ENCODE peak calls at places on chromosomes 16 and 17, in seven cellular contexts. One of them, this sample, is unnamed.

GRCh38 chr17:11898526-11899235 is 98.6 kb downstream of the ZNF18 start:
- DNase-seq in endodermal cell: peak
- DNase-seq in cardiac muscle cell: no peak
- DNase-seq in adipocyte: no peak
- DNase-seq in HFF-Myc: no peak
- DNase-seq in mesendoderm: no peak
- DNase-seq in foreskin fibroblast: no peak
- DNase-seq in this sample: no peak

GRCh38 chr16:85746431-85747227 is 4.3 kb downstream of the C16orf74 start:
- DNase-seq in endodermal cell: peak
- DNase-seq in cardiac muscle cell: no peak
- DNase-seq in adipocyte: no peak
- DNase-seq in HFF-Myc: no peak
- DNase-seq in mesendoderm: peak
- DNase-seq in foreskin fibroblast: peak
- DNase-seq in this sample: no peak

GRCh38 chr16:3769942-3770341 is 52.6 kb upstream of the TRAP1 start:
- DNase-seq in endodermal cell: peak
- DNase-seq in cardiac muscle cell: no peak
- DNase-seq in adipocyte: no peak
- DNase-seq in HFF-Myc: no peak
- DNase-seq in mesendoderm: no peak
- DNase-seq in foreskin fibroblast: no peak
- DNase-seq in this sample: no peak

GRCh38 chr17:39578272-39578671 is 29.4 kb downstream of the NEUROD2 start:
- DNase-seq in endodermal cell: no peak
- DNase-seq in cardiac muscle cell: no peak
- DNase-seq in adipocyte: no peak
- DNase-seq in HFF-Myc: no peak
- DNase-seq in mesendoderm: no peak
- DNase-seq in foreskin fibroblast: no peak
- DNase-seq in this sample: no peak

GRCh38 chr16:83068686-83069085 is 441.9 kb downstream of the CDH13 start:
- DNase-seq in endodermal cell: no peak
- DNase-seq in cardiac muscle cell: no peak
- DNase-seq in adipocyte: peak
- DNase-seq in HFF-Myc: peak
- DNase-seq in mesendoderm: no peak
- DNase-seq in foreskin fibroblast: peak
- DNase-seq in this sample: no peak

GRCh38 chr17:40456396-40456951 is 13.2 kb downstream of the IGFBP4 start:
- DNase-seq in endodermal cell: no peak
- DNase-seq in cardiac muscle cell: no peak
- DNase-seq in adipocyte: peak
- DNase-seq in HFF-Myc: no peak
- DNase-seq in mesendoderm: no peak
- DNase-seq in foreskin fibroblast: peak
- DNase-seq in this sample: no peak

GRCh38 chr16:68353366-68353765 is 42.5 kb downstream of the PRMT7 start:
- DNase-seq in endodermal cell: no peak
- DNase-seq in cardiac muscle cell: no peak
- DNase-seq in adipocyte: no peak
- DNase-seq in HFF-Myc: no peak
- DNase-seq in mesendoderm: no peak
- DNase-seq in foreskin fibroblast: no peak
- DNase-seq in this sample: no peak

GRCh38 chr16:64948056-64948455 is 173.8 kb downstream of the CDH11 start:
- DNase-seq in endodermal cell: no peak
- DNase-seq in cardiac muscle cell: no peak
- DNase-seq in adipocyte: no peak
- DNase-seq in HFF-Myc: no peak
- DNase-seq in mesendoderm: no peak
- DNase-seq in foreskin fibroblast: no peak
- DNase-seq in this sample: no peak

GRCh38 chr17:41618341-41619161 is 5.8 kb downstream of the KRT17 start:
- DNase-seq in endodermal cell: peak
- DNase-seq in cardiac muscle cell: no peak
- DNase-seq in adipocyte: no peak
- DNase-seq in HFF-Myc: no peak
- DNase-seq in mesendoderm: no peak
- DNase-seq in foreskin fibroblast: no peak
- DNase-seq in this sample: no peak

GRCh38 chr16:84952335-84953050 is 58.8 kb downstream of the ZDHHC7 start:
- DNase-seq in endodermal cell: peak
- DNase-seq in cardiac muscle cell: peak
- DNase-seq in adipocyte: peak
- DNase-seq in HFF-Myc: peak
- DNase-seq in mesendoderm: peak
- DNase-seq in foreskin fibroblast: peak
- DNase-seq in this sample: no peak

GRCh38 chr17:55117063-55117611 is 147.6 kb upstream of the HLF start:
- DNase-seq in endodermal cell: no peak
- DNase-seq in cardiac muscle cell: no peak
- DNase-seq in adipocyte: no peak
- DNase-seq in HFF-Myc: no peak
- DNase-seq in mesendoderm: no peak
- DNase-seq in foreskin fibroblast: no peak
- DNase-seq in this sample: no peak

GRCh38 chr16:28845173-28846079 is 722 bp downstream of the TUFM start:
- DNase-seq in endodermal cell: peak
- DNase-seq in cardiac muscle cell: peak
- DNase-seq in adipocyte: peak
- DNase-seq in HFF-Myc: no peak
- DNase-seq in mesendoderm: peak
- DNase-seq in foreskin fibroblast: peak
- DNase-seq in this sample: no peak

GRCh38 chr16:57964157-57964700 is 6.7 kb downstream of the CNGB1 start:
- DNase-seq in endodermal cell: no peak
- DNase-seq in cardiac muscle cell: no peak
- DNase-seq in adipocyte: no peak
- DNase-seq in HFF-Myc: no peak
- DNase-seq in mesendoderm: no peak
- DNase-seq in foreskin fibroblast: no peak
- DNase-seq in this sample: no peak

GRCh38 chr16:58501242-58502131 is 1.5 kb downstream of the NDRG4 start:
- DNase-seq in endodermal cell: peak
- DNase-seq in cardiac muscle cell: peak
- DNase-seq in adipocyte: peak
- DNase-seq in HFF-Myc: no peak
- DNase-seq in mesendoderm: peak
- DNase-seq in foreskin fibroblast: no peak
- DNase-seq in this sample: no peak

GRCh38 chr17:66508896-66509843 is 206.8 kb downstream of the PRKCA start:
- DNase-seq in endodermal cell: no peak
- DNase-seq in cardiac muscle cell: no peak
- DNase-seq in adipocyte: peak
- DNase-seq in HFF-Myc: no peak
- DNase-seq in mesendoderm: no peak
- DNase-seq in foreskin fibroblast: peak
- DNase-seq in this sample: no peak

GRCh38 chr16:3564889-3565141 is 12.4 kb downstream of the NLRC3 start:
- DNase-seq in endodermal cell: no peak
- DNase-seq in cardiac muscle cell: no peak
- DNase-seq in adipocyte: no peak
- DNase-seq in HFF-Myc: no peak
- DNase-seq in mesendoderm: no peak
- DNase-seq in foreskin fibroblast: no peak
- DNase-seq in this sample: no peak

GRCh38 chr17:37148171-37148570 is 199.4 kb downstream of the AATF start:
- DNase-seq in endodermal cell: no peak
- DNase-seq in cardiac muscle cell: no peak
- DNase-seq in adipocyte: no peak
- DNase-seq in HFF-Myc: no peak
- DNase-seq in mesendoderm: no peak
- DNase-seq in foreskin fibroblast: peak
- DNase-seq in this sample: no peak

GRCh38 chr16:82195917-82196494 is 26.0 kb upstream of the MPHOSPH6 start:
- DNase-seq in endodermal cell: no peak
- DNase-seq in cardiac muscle cell: no peak
- DNase-seq in adipocyte: peak
- DNase-seq in HFF-Myc: no peak
- DNase-seq in mesendoderm: no peak
- DNase-seq in foreskin fibroblast: peak
- DNase-seq in this sample: no peak

GRCh38 chr17:36001109-36001735 is at the start of gene CCL15:
- DNase-seq in endodermal cell: no peak
- DNase-seq in cardiac muscle cell: no peak
- DNase-seq in adipocyte: no peak
- DNase-seq in HFF-Myc: no peak
- DNase-seq in mesendoderm: no peak
- DNase-seq in foreskin fibroblast: no peak
- DNase-seq in this sample: no peak

GRCh38 chr17:82502207-82502606 is 17.3 kb upstream of the FOXK2 start:
- DNase-seq in endodermal cell: no peak
- DNase-seq in cardiac muscle cell: no peak
- DNase-seq in adipocyte: no peak
- DNase-seq in HFF-Myc: no peak
- DNase-seq in mesendoderm: no peak
- DNase-seq in foreskin fibroblast: peak
- DNase-seq in this sample: peak

GRCh38 chr16:50400967-50401348 is 32.2 kb upstream of the BRD7 start:
- DNase-seq in endodermal cell: no peak
- DNase-seq in cardiac muscle cell: no peak
- DNase-seq in adipocyte: no peak
- DNase-seq in HFF-Myc: no peak
- DNase-seq in mesendoderm: no peak
- DNase-seq in foreskin fibroblast: no peak
- DNase-seq in this sample: no peak

GRCh38 chr17:73560661-73561060 is 83.6 kb downstream of the SDK2 start:
- DNase-seq in endodermal cell: peak
- DNase-seq in cardiac muscle cell: no peak
- DNase-seq in adipocyte: no peak
- DNase-seq in HFF-Myc: no peak
- DNase-seq in mesendoderm: peak
- DNase-seq in foreskin fibroblast: no peak
- DNase-seq in this sample: no peak

GRCh38 chr17:4162366-4162765 is 19.4 kb downstream of the CYB5D2 start:
- DNase-seq in endodermal cell: peak
- DNase-seq in cardiac muscle cell: no peak
- DNase-seq in adipocyte: peak
- DNase-seq in HFF-Myc: no peak
- DNase-seq in mesendoderm: no peak
- DNase-seq in foreskin fibroblast: no peak
- DNase-seq in this sample: no peak
- H3K4me3 ChIP-seq in endodermal cell: no peak
- H3K4me3 ChIP-seq in cardiac muscle cell: no peak
- H3K4me3 ChIP-seq in adipocyte: no peak
- H3K4me3 ChIP-seq in HFF-Myc: no peak
- H3K4me3 ChIP-seq in mesendoderm: no peak
- H3K4me3 ChIP-seq in foreskin fibroblast: no peak
- H3K4me3 ChIP-seq in this sample: no peak

GRCh38 chr17:14919580-14920160 is 345.5 kb downstream of the PMP22 start:
- DNase-seq in endodermal cell: peak
- DNase-seq in cardiac muscle cell: no peak
- DNase-seq in adipocyte: no peak
- DNase-seq in HFF-Myc: no peak
- DNase-seq in mesendoderm: peak
- DNase-seq in foreskin fibroblast: no peak
- DNase-seq in this sample: no peak
- H3K4me3 ChIP-seq in endodermal cell: no peak
- H3K4me3 ChIP-seq in cardiac muscle cell: no peak
- H3K4me3 ChIP-seq in adipocyte: no peak
- H3K4me3 ChIP-seq in HFF-Myc: no peak
- H3K4me3 ChIP-seq in mesendoderm: no peak
- H3K4me3 ChIP-seq in foreskin fibroblast: no peak
- H3K4me3 ChIP-seq in this sample: no peak

DNA sequence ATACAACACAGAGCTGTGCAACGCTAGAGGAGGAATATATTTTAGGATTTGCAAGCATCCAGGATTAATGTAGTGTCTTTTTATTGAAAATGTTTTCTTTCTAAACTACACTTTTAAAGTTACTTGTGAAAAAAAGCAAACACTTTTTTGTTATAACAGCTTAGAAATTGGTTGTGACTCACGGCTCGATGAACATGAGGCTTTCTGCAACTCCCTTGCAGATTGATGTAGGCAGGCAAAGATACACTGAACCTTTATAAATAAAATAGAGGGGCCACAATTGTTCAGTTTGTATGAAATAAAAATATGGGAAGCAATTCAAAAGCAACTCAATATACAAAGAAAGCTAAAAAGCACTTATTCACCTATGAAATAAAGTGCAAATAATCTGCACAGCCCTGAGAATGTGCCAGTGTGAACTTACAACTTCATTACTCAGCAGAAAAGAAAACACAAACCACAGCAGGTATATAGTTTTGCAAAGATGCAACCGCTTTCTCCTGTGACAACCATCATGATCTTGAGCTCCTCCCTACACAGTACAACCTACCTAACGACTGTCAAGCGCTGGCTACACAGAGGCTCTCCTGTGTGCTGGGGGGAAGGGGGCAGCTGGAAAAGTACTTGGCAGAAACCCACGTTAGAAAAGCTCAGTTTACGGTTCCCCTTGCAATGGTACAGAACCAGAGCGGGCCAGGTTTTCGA is 946 bp downstream of the LUC7L start:
- DNase-seq in endodermal cell: no peak
- DNase-seq in cardiac muscle cell: peak
- DNase-seq in adipocyte: peak
- DNase-seq in HFF-Myc: no peak
- DNase-seq in mesendoderm: peak
- DNase-seq in foreskin fibroblast: peak
- DNase-seq in this sample: no peak
- H3K4me3 ChIP-seq in endodermal cell: peak
- H3K4me3 ChIP-seq in cardiac muscle cell: peak
- H3K4me3 ChIP-seq in adipocyte: peak
- H3K4me3 ChIP-seq in HFF-Myc: peak
- H3K4me3 ChIP-seq in mesendoderm: peak
- H3K4me3 ChIP-seq in foreskin fibroblast: peak
- H3K4me3 ChIP-seq in this sample: peak

DNA sequence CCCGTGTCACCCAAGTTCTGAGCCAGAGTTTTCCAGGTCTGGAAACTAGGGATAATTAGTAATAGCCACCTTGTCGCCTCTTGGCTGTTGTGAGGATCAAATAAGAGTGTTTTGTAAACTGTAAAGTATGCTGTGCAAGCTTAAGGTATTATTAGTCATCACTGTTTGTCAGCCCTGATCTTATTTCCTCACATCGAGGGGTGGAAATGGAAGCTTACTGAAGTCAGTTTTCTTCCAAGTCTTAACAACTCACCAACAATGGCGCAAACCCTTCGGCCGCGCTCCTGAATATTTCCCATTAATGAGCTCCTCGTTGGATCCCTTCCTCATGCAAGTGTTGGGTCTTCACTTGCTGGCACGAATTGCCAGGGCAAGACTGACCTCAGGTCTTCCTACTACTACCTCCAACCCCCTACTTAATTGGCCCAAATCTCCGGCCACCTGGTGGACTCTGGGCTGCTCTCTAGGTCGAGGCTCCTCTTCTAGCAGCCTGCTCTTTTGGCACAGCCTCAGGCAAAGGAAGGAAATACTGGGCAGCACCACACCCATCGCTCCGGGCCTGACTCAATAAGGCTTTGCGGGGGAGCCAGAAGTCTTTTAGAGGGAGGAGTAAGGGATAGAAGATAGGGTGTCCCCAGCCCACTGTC is 874 bp upstream of the SLC35B1 start:
- DNase-seq in endodermal cell: peak
- DNase-seq in cardiac muscle cell: no peak
- DNase-seq in adipocyte: no peak
- DNase-seq in HFF-Myc: no peak
- DNase-seq in mesendoderm: peak
- DNase-seq in foreskin fibroblast: peak
- DNase-seq in this sample: no peak
- H3K4me3 ChIP-seq in endodermal cell: no peak
- H3K4me3 ChIP-seq in cardiac muscle cell: no peak
- H3K4me3 ChIP-seq in adipocyte: peak
- H3K4me3 ChIP-seq in HFF-Myc: peak
- H3K4me3 ChIP-seq in mesendoderm: no peak
- H3K4me3 ChIP-seq in foreskin fibroblast: peak
- H3K4me3 ChIP-seq in this sample: peak